ENCODE peak calls at places on chromosomes 3 and 15, in seven cellular contexts. Q, H, D, R, X, U and A are unnamed samples.

GRCh38 chr15:95558131-95558530 is 772.4 kb upstream of the NR2F2 start:
- DNase-seq in Q (no peak), U (no peak), X (peak; percentile 39), R (no peak), D (no peak), H (no peak), A (no peak)

GRCh38 chr3:150703756-150704344 is at the start of gene ERICH6:
- DNase-seq in X (peak; percentile 85), D (peak; percentile 55), U (peak; percentile 59), Q (peak; percentile 93), H (peak; percentile 93), R (peak; percentile 93), A (peak; percentile 91)

GRCh38 chr3:42572278-42572677 is 9.5 kb downstream of the SEC22C start:
- DNase-seq in U (no peak), R (no peak), X (peak; percentile 31), Q (peak; percentile 26), H (peak; percentile 30), D (no peak), A (no peak)

GRCh38 chr3:112454098-112454884 is 45.0 kb downstream of the BTLA start:
- DNase-seq in U (no peak), H (no peak), R (no peak), X (no peak), D (no peak), Q (no peak), A (no peak)

GRCh38 chr3:52843116-52843865 is 8.5 kb upstream of the MUSTN1 start:
- DNase-seq in X (no peak), R (peak; percentile 24), U (no peak), H (no peak), Q (no peak), D (no peak), A (no peak)

GRCh38 chr3:123066896-123067688 is at the start of gene PDIA5:
- DNase-seq in R (peak; percentile 95), Q (peak; percentile 89), X (peak; percentile 86), H (peak; percentile 92), U (peak; percentile 81), D (peak; percentile 34), A (peak; percentile 86)

GRCh38 chr3:112101946-112102345 is 15.8 kb downstream of the C3orf52 start:
- DNase-seq in U (no peak), D (no peak), Q (no peak), R (no peak), H (no peak), X (peak; percentile 97), A (no peak)

GRCh38 chr15:25811481-25811906 is 51.6 kb downstream of the ATP10A start:
- DNase-seq in R (no peak), D (peak; percentile 37), H (no peak), X (no peak), Q (no peak), U (no peak), A (no peak)

GRCh38 chr3:150132101-150132749 is 161.5 kb upstream of the PFN2 start:
- DNase-seq in D (no peak), U (no peak), Q (no peak), X (no peak), H (no peak), R (no peak), A (no peak)

GRCh38 chr3:32376098-32376497 is 15.6 kb upstream of the CMTM7 start:
- DNase-seq in R (no peak), H (no peak), X (peak; percentile 50), D (no peak), U (no peak), Q (no peak), A (no peak)

GRCh38 chr3:47411696-47412452 is 31.1 kb downstream of the PTPN23 start:
- DNase-seq in D (no peak), R (no peak), H (no peak), X (no peak), Q (no peak), U (no peak), A (no peak)

GRCh38 chr15:97840501-97840900 is 120.0 kb upstream of the ARRDC4 start:
- DNase-seq in H (no peak), R (no peak), Q (no peak), X (no peak), D (no peak), U (no peak), A (no peak)

GRCh38 chr15:34927726-34928125 is 41.8 kb downstream of the AQR start:
- DNase-seq in H (no peak), D (no peak), U (no peak), X (no peak), Q (no peak), R (no peak), A (no peak)

GRCh38 chr15:42728562-42728961 is 8.4 kb downstream of the CDAN1 start:
- DNase-seq in R (no peak), H (no peak), X (no peak), U (no peak), D (no peak), Q (no peak), A (no peak)

GRCh38 chr15:42800731-42801474 is 64.0 kb upstream of the CDAN1 start:
- DNase-seq in U (no peak), R (no peak), Q (no peak), X (no peak), D (no peak), H (no peak), A (no peak)

GRCh38 chr15:70761931-70762468 is 1.4 kb downstream of the UACA start:
- DNase-seq in U (no peak), R (no peak), H (no peak), X (no peak), Q (no peak), D (no peak), A (no peak)

GRCh38 chr3:35305406-35305805 is 333.9 kb upstream of the ARPP21 start:
- DNase-seq in D (no peak), Q (no peak), X (no peak), U (no peak), R (no peak), H (no peak), A (no peak)

GRCh38 chr15:28948036-28948435 is 62.3 kb downstream of the APBA2 start:
- DNase-seq in U (no peak), X (no peak), R (no peak), H (no peak), Q (peak; percentile 2), D (no peak), A (no peak)

GRCh38 chr15:79769081-79769481 is 127.7 kb downstream of the MTHFS start:
- DNase-seq in U (no peak), R (no peak), D (no peak), H (no peak), Q (no peak), X (no peak), A (no peak)

GRCh38 chr3:8768364-8769087 is 887 bp downstream of the OXTR start:
- DNase-seq in D (no peak), H (no peak), X (no peak), Q (no peak), U (no peak), R (no peak), A (no peak)

GRCh38 chr3:4772171-4772804 is 206.9 kb upstream of the BHLHE40 start:
- DNase-seq in H (peak; percentile 85), U (peak; percentile 72), X (peak; percentile 68), D (no peak), R (peak; percentile 86), Q (peak; percentile 91), A (peak; percentile 94)
- H3K27ac ChIP-seq in H (peak overlapping the region; percentile 90), U (peak overlapping the region; percentile 82), X (no peak overlapping the region), D (no peak overlapping the region), R (peak overlapping the region; percentile 83), Q (peak overlapping the region; percentile 82), A (peak overlapping the region; percentile 91)

GRCh38 chr3:129554356-129555120 is 11.6 kb downstream of the H1-8 start:
- DNase-seq in Q (no peak), X (no peak), R (no peak), H (no peak), D (no peak), U (no peak), A (no peak)
- TF ChIP-seq POLR2A in Q (no peak), X (no peak), R (no peak), H (no peak), D (no peak), U (no peak), A (no peak)

DNA sequence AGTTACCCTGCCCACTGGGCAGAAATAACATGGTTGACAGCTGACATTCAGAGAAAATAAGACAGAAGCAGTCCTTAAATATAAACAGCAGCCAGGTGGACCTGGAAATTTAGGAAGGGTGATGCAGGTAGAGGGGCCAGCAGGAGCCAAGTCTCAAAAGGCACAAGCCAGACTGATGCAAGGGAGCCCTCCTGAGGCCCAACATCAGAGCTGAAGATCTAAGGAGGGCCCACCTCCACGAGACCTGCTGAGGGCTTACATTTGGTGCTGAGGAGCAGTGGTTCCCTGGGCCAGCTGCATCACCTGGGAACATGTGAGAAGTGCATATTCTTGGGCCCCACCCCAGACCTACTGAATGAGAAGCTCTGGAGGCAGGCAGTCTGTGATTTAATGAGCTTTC is 105.5 kb upstream of the TRIM42 start:
- DNase-seq in H (no peak), U (no peak), Q (no peak), R (no peak), X (no peak), D (no peak), A (no peak)
- H3K27ac ChIP-seq in H (no peak overlapping the region), U (no peak overlapping the region), Q (no peak overlapping the region), R (no peak overlapping the region), X (no peak overlapping the region), D (no peak overlapping the region), A (no peak overlapping the region)

GRCh38 chr3:160399347-160400047 is at the start of gene SMC4:
- DNase-seq in H (peak; percentile 86), X (peak; percentile 92), U (peak; percentile 72), R (no peak), D (peak; percentile 79), Q (peak; percentile 85), A (peak; percentile 83)
- TF ChIP-seq POLR2A in H (peak; percentile 80), X (peak; percentile 90), U (peak; percentile 45), R (no peak), D (peak; percentile 79), Q (no peak), A (peak; percentile 50)

GRCh38 chr3:61251174-61251972 is at the start of gene FHIT:
- DNase-seq in H (peak; percentile 95), R (peak; percentile 97), X (peak; percentile 87), Q (peak; percentile 96), D (peak; percentile 87), U (peak; percentile 97), A (peak; percentile 95)
- H3K27ac ChIP-seq in H (peak within 1 kb of the TSS; percentile 79), R (peak within 1 kb of the TSS; percentile 78), X (no peak within 1 kb of the TSS), Q (peak within 1 kb of the TSS; percentile 94), D (peak within 1 kb of the TSS; percentile 68), U (peak within 1 kb of the TSS; percentile 96), A (peak within 1 kb of the TSS; percentile 65)

GRCh38 chr15:68195336-68196112 is 9.6 kb downstream of the CALML4 start:
- DNase-seq in X (no peak), H (no peak), U (no peak), D (no peak), Q (no peak), R (no peak), A (no peak)
- TF ChIP-seq POLR2A in X (no peak), H (no peak), U (no peak), D (peak; percentile 32), Q (no peak), R (no peak), A (no peak)